ENCODE peak calls at places on chromosomes 13 and 19, in ten cellular contexts. D is NCI-H1417; G is WERI-Rb-1; O is hepatic stellate cell; C is breast epithelium; Z is stimulated activated CD4-positive, alpha-beta T cell treated with anti-CD3 and anti-CD28 coated beads, Interleukin-4, amount 100 ng/mL, for 48 hours; K is body of pancreas; W is fibroblast of gingiva; L is A172; F is sciatic nerve. Y is an unnamed sample.
A peak's percentile ranks its signal among the peaks of the same experiment; 100 is the strongest.

GRCh38 chr13:90732049-90732448 is 615.4 kb upstream of the MIR17HG start:
- DNase-seq in D (no peak), G (peak; percentile 58), O (no peak), C (no peak), Z (no peak), K (no peak), W (no peak), L (no peak), F (no peak), Y (no peak)

GRCh38 chr13:77377016-77377415 is 50.1 kb upstream of the MYCBP2 start:
- DNase-seq in D (no peak), G (no peak), O (no peak), C (no peak), Z (no peak), K (no peak), W (no peak), L (no peak), F (no peak), Y (no peak)

GRCh38 chr19:6260912-6261636 is 18.7 kb downstream of the MLLT1 start:
- DNase-seq in D (no peak), G (peak; percentile 53), O (peak; percentile 37), C (no peak), Z (no peak), K (peak; percentile 37), W (no peak), L (no peak), F (no peak), Y (no peak)

GRCh38 chr19:39987167-39987566 is 9.7 kb upstream of the ZNF546 start:
- DNase-seq in D (no peak), G (no peak), O (no peak), C (no peak), Z (no peak), K (no peak), W (no peak), L (no peak), F (no peak), Y (no peak)

GRCh38 chr13:110965038-110965754 is 50.3 kb upstream of the ANKRD10 start:
- DNase-seq in D (no peak), G (no peak), O (no peak), C (no peak), Z (no peak), K (no peak), W (no peak), L (peak; percentile 100), F (no peak), Y (no peak)

GRCh38 chr19:29804493-29804892 is 7.3 kb upstream of the CCNE1 start:
- DNase-seq in D (no peak), G (no peak), O (no peak), C (no peak), Z (peak; percentile 7), K (no peak), W (no peak), L (no peak), F (no peak), Y (no peak)

GRCh38 chr19:41906916-41907680 is 21.2 kb downstream of the ERFL start:
- DNase-seq in D (no peak), G (no peak), O (no peak), C (no peak), Z (no peak), K (no peak), W (no peak), L (no peak), F (no peak), Y (no peak)

GRCh38 chr13:49536144-49536873 is 40.6 kb downstream of the PHF11 start:
- DNase-seq in D (no peak), G (no peak), O (no peak), C (no peak), Z (no peak), K (no peak), W (no peak), L (no peak), F (no peak), Y (no peak)

GRCh38 chr19:54282706-54283105 is 1.8 kb upstream of the LILRB2 start:
- DNase-seq in D (no peak), G (no peak), O (no peak), C (no peak), Z (no peak), K (no peak), W (no peak), L (no peak), F (no peak), Y (peak; percentile 77)

GRCh38 chr13:110546389-110546788 is 15.1 kb downstream of the RAB20 start:
- DNase-seq in D (no peak), G (no peak), O (no peak), C (no peak), Z (no peak), K (no peak), W (no peak), L (no peak), F (no peak), Y (no peak)

Y was measured in GF-D8.